ENCODE peak calls at places on chromosomes 4 and X, in seven cellular contexts. B is NCI-H1436; J is effector memory CD8-positive, alpha-beta T cell; S is NCI-H82; O is EH; H is AG09319; G is fibroblast of lung. T is an unnamed sample.
A peak's percentile ranks its signal among the peaks of the same experiment; 100 is the strongest.

GRCh38 chr4:6337331-6337935 is 67.8 kb downstream of the WFS1 start:
- DNase-seq in G (no peak), H (no peak), S (no peak), O (no peak), J (no peak), B (no peak), T (peak; percentile 60)

GRCh38 chr4:145315828-145316227 is 135.4 kb upstream of the OTUD4 start:
- DNase-seq in B (no peak), O (peak; percentile 64), G (peak; percentile 73), J (no peak), H (peak; percentile 86), S (no peak), T (no peak)

GRCh38 chr4:82638479-82638878 is 76.7 kb upstream of the TMEM150C start:
- DNase-seq in O (no peak), G (no peak), J (no peak), S (no peak), H (no peak), B (no peak), T (no peak)

GRCh38 chr4:159070742-159071141 is 32.1 kb upstream of the RAPGEF2 start:
- DNase-seq in O (peak; percentile 82), H (peak; percentile 45), S (no peak), B (no peak), J (no peak), G (peak; percentile 84), T (no peak)

GRCh38 chrX:112643721-112644120 is 36.0 kb downstream of the LHFPL1 start:
- DNase-seq in S (no peak), J (no peak), B (no peak), O (no peak), H (no peak), G (no peak), T (no peak)

GRCh38 chr4:105637409-105638258 is 70.9 kb downstream of the INTS12 start:
- DNase-seq in G (peak; percentile 44), H (no peak), J (no peak), O (peak; percentile 15), S (peak; percentile 91), B (peak; percentile 80), T (peak; percentile 77)

GRCh38 chr4:115229873-115230272 is 116.5 kb upstream of the NDST4 start:
- DNase-seq in S (no peak), H (no peak), J (no peak), B (no peak), G (no peak), O (no peak), T (no peak)

GRCh38 chrX:45751156-45751555 is 550.5 kb upstream of the DIPK2B start:
- DNase-seq in S (no peak), G (no peak), O (peak; percentile 54), B (no peak), J (no peak), H (no peak), T (no peak)

GRCh38 chrX:70133303-70134115 is at the start of gene IGBP1:
- DNase-seq in G (peak; percentile 83), J (peak; percentile 70), B (peak; percentile 93), H (peak; percentile 60), S (peak; percentile 95), O (peak; percentile 90), T (peak; percentile 78)

GRCh38 chr4:163343604-163344146 is at the start of gene NPY5R:
- DNase-seq in J (no peak), G (no peak), H (no peak), B (no peak), S (peak; percentile 33), O (no peak), T (no peak)

GRCh38 chr4:2829933-2830451 is 13.7 kb upstream of the ADD1 start:
- DNase-seq in S (no peak), J (no peak), H (no peak), G (peak; percentile 50), B (no peak), O (no peak), T (peak; percentile 3)

GRCh38 chr4:138199568-138200235 is 42.4 kb downstream of the SLC7A11 start:
- DNase-seq in B (no peak), H (no peak), S (no peak), J (no peak), O (peak; percentile 22), G (peak; percentile 54), T (peak; percentile 80)

GRCh38 chr4:37268311-37268710 is 23.8 kb downstream of the NWD2 start:
- DNase-seq in S (no peak), O (no peak), G (no peak), H (no peak), B (no peak), J (no peak), T (no peak)

GRCh38 chrX:111728096-111728495 is 47.1 kb downstream of the ALG13 start:
- DNase-seq in J (no peak), G (peak; percentile 48), S (no peak), B (no peak), O (peak; percentile 44), H (no peak), T (no peak)

GRCh38 chr4:121072080-121072835 is at the start of gene NDNF:
- DNase-seq in G (peak; percentile 50), J (peak; percentile 24), H (no peak), O (peak; percentile 43), B (peak; percentile 18), S (peak; percentile 35), T (peak; percentile 27)

T was measured in body of pancreas.